ENCODE peak calls at places on chromosomes 4 and X, in four cellular contexts. S is head of caudate nucleus, Y is iris pigment epithelial cell, W is iPS-NIHi11. T is an unnamed sample.
A peak's percentile ranks its signal among the peaks of the same experiment; 100 is the strongest.

GRCh38 chrX:78092296-78092695 is 11.8 kb upstream of the PGK1 start:
- DNase-seq in S (no peak), Y (peak; percentile 56), W (peak; percentile 10), T (peak; percentile 28)

GRCh38 chrX:138908577-138908976 is 197.1 kb upstream of the FGF13 start:
- DNase-seq in Y (peak; percentile 45), W (no peak), S (no peak), T (no peak)

GRCh38 chr4:125639182-125639621 is 324.4 kb downstream of the FAT4 start:
- DNase-seq in S (no peak), W (peak; percentile 65), Y (peak; percentile 15), T (no peak)

GRCh38 chr4:101695176-101695575 is 95.4 kb upstream of the BANK1 start:
- DNase-seq in W (no peak), Y (no peak), S (no peak), T (no peak)

GRCh38 chr4:170089274-170089742 is 448 bp downstream of the AADAT start:
- DNase-seq in S (peak; percentile 67), W (peak; percentile 31), Y (peak; percentile 43), T (peak; percentile 50)

GRCh38 chrX:103628386-103629290 is at the start of gene TCEAL1:
- DNase-seq in S (peak; percentile 80), W (peak; percentile 29), Y (peak; percentile 31), T (peak; percentile 65)

GRCh38 chrX:133658244-133658911 is 243.1 kb upstream of the GPC4 start:
- DNase-seq in Y (no peak), S (no peak), W (no peak), T (no peak)

GRCh38 chr4:93648258-93648657 is 180.3 kb upstream of the ATOH1 start:
- DNase-seq in Y (no peak), W (no peak), S (no peak), T (no peak)

GRCh38 chr4:21652508-21653108 is 296.0 kb downstream of the KCNIP4 start:
- DNase-seq in S (no peak), Y (no peak), W (no peak), T (no peak)

GRCh38 chr4:119688439-119688838 is 59.8 kb upstream of the PDE5A start:
- DNase-seq in Y (no peak), W (no peak), S (no peak), T (no peak)

GRCh38 chr4:48228887-48229462 is 40.7 kb downstream of the TEC start:
- DNase-seq in W (no peak), S (no peak), Y (peak; percentile 8), T (no peak)

GRCh38 chr4:2858451-2859217 is 15.0 kb downstream of the ADD1 start:
- DNase-seq in W (no peak), Y (peak; percentile 81), S (no peak), T (no peak)

GRCh38 chr4:112214397-112215264 is 17.0 kb upstream of the AP1AR start:
- DNase-seq in S (no peak), W (peak; percentile 13), Y (peak; percentile 24), T (peak; percentile 22)

GRCh38 chr4:6387946-6388345 is 84.5 kb downstream of the PPP2R2C start:
- DNase-seq in S (no peak), Y (no peak), W (no peak), T (no peak)

GRCh38 chrX:22110729-22111494 is 78.8 kb downstream of the PHEX start:
- DNase-seq in Y (peak; percentile 21), W (no peak), S (no peak), T (no peak)

GRCh38 chr4:19213388-19213787 is 1038.3 kb upstream of the SLIT2 start:
- DNase-seq in Y (peak; percentile 76), S (no peak), W (no peak), T (no peak)

GRCh38 chr4:72119946-72120345 is 88.1 kb downstream of the NPFFR2 start:
- DNase-seq in W (no peak), S (no peak), Y (peak; percentile 1), T (no peak)

GRCh38 chr4:1377606-1378261 is 28.5 kb downstream of the NKX1-1 start:
- DNase-seq in W (no peak), Y (no peak), S (no peak), T (no peak)

GRCh38 chr4:24892778-24893177 is 20.1 kb downstream of the CCDC149 start:
- DNase-seq in W (no peak), S (no peak), Y (no peak), T (no peak)

GRCh38 chr4:137203601-137204000 is 328.7 kb downstream of the PCDH18 start:
- DNase-seq in Y (peak; percentile 91), W (no peak), S (no peak), T (no peak)

GRCh38 chrX:65679071-65679540 is 11.7 kb downstream of the MSN start:
- DNase-seq in S (no peak), Y (peak; percentile 56), W (no peak), T (no peak)

GRCh38 chr4:169307581-169307980 is 36.8 kb upstream of the SH3RF1 start:
- DNase-seq in S (no peak), Y (no peak), W (peak; percentile 19), T (no peak)

GRCh38 chr4:111400736-111401135 is 744.5 kb upstream of the FAM241A start:
- DNase-seq in W (no peak), S (no peak), Y (peak; percentile 78), T (no peak)

T was measured in HEK293T.